ENCODE peak calls at places on chromosomes 5 and 9, in seven cellular contexts. T is endothelial cell, X is hepatocyte, W is AG04449, U is fibroblast of lung, I is mesothelial cell of epicardium, Z is neural crest cell. G is an unnamed sample.

GRCh38 chr9:86839522-86839921 is 107.8 kb downstream of the GAS1 start:
- DNase-seq in U (no peak), Z (no peak), W (no peak), X (no peak), T (no peak), I (no peak), G (no peak)

GRCh38 chr5:1751864-1752822 is 47.5 kb downstream of the MRPL36 start:
- DNase-seq in I (no peak), T (no peak), W (no peak), X (no peak), Z (no peak), U (no peak), G (no peak)

GRCh38 chr9:133973791-133974630 is 18.1 kb downstream of the VAV2 start:
- DNase-seq in W (no peak), T (no peak), I (no peak), U (no peak), X (peak; percentile 84), Z (no peak), G (peak; percentile 16)

GRCh38 chr5:135356522-135357318 is 42.3 kb downstream of the MACROH2A1 start:
- DNase-seq in X (peak; percentile 61), W (no peak), T (no peak), U (peak; percentile 89), I (no peak), Z (no peak), G (no peak)

GRCh38 chr9:120394058-120394669 is 185.8 kb downstream of the CDK5RAP2 start:
- DNase-seq in U (peak; percentile 97), X (no peak), T (no peak), I (no peak), Z (no peak), W (peak; percentile 82), G (no peak)

GRCh38 chr9:33164138-33164809 is 2.9 kb downstream of the B4GALT1 start:
- DNase-seq in U (no peak), I (peak; percentile 29), T (no peak), W (no peak), X (no peak), Z (no peak), G (no peak)

GRCh38 chr9:96721731-96722429 is 56.0 kb downstream of the ZNF510 start:
- DNase-seq in I (no peak), W (no peak), Z (no peak), T (no peak), U (no peak), X (no peak), G (no peak)

GRCh38 chr5:175748650-175749049 is 90.8 kb downstream of the HRH2 start:
- DNase-seq in T (no peak), W (no peak), X (no peak), I (no peak), U (no peak), Z (no peak), G (no peak)

GRCh38 chr5:144072518-144072927 is 97.9 kb downstream of the YIPF5 start:
- DNase-seq in W (peak; percentile 63), Z (no peak), U (peak; percentile 29), I (no peak), X (no peak), T (no peak), G (no peak)

GRCh38 chr9:99820330-99821186 is 1.1 kb upstream of the NR4A3 start:
- DNase-seq in Z (no peak), W (peak; percentile 40), U (peak; percentile 95), T (no peak), X (peak; percentile 73), I (no peak), G (no peak)

GRCh38 chr9:2132484-2133082 is 117.4 kb downstream of the SMARCA2 start:
- DNase-seq in U (peak; percentile 72), W (no peak), I (no peak), Z (no peak), T (no peak), X (peak; percentile 23), G (no peak)
- TF ChIP-seq CTCF in U (peak; percentile 74), W (peak; percentile 49), I (peak; percentile 69), Z (peak; percentile 90), T (peak; percentile 75), X (peak; percentile 85), G (peak; percentile 34)

GRCh38 chr5:64682608-64683007 is 7.7 kb upstream of the SHISAL2B start:
- DNase-seq in W (no peak), U (no peak), I (no peak), T (no peak), Z (no peak), X (no peak), G (no peak)

GRCh38 chr5:64678400-64678799 is 11.9 kb upstream of the SHISAL2B start:
- DNase-seq in W (no peak), I (no peak), T (no peak), X (no peak), U (no peak), Z (no peak), G (no peak)

GRCh38 chr5:64680289-64680688 is 10.0 kb upstream of the SHISAL2B start:
- DNase-seq in I (no peak), W (no peak), U (no peak), T (peak; percentile 26), Z (no peak), X (peak; percentile 17), G (no peak)
- TF ChIP-seq CTCF in I (no peak), W (no peak), U (peak; percentile 22), T (no peak), Z (no peak), X (peak; percentile 16), G (no peak)

GRCh38 chr9:130692365-130692764 is 1.2 kb upstream of the EXOSC2 start:
- DNase-seq in U (no peak), W (no peak), T (peak; percentile 93), X (peak; percentile 85), Z (peak; percentile 76), I (peak; percentile 80), G (no peak)
- TF ChIP-seq CTCF in U (no peak), W (no peak), T (peak; percentile 50), X (peak; percentile 50), Z (peak; percentile 68), I (peak; percentile 48), G (no peak)

DNA sequence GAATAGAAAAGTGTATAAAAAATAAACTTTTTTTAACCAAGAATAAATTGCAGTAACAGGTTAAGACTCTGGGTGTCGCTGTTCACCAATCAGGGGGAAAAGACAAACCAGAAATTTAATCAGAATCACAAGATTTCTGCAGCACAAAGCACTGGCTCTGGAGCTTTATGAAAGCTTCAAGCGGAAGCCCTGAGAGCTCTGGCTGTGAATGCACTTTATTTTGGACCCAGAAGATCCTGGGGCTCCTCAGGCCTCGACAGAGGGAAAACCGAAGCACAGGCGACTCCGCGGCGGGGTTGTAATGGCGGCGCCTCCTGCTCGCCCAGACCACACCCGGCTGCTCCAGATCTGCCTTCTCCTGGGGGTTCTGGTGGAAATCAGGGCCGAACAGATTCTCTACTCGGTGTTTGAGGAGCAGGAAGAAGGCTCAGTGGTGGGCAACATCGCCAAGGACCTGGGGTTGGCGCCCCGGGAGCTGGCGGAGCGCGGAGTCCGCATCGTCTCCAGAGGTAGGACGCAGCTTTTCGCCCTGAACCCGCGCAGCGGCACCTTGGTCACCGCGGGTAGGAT is at the start of gene PCDHGA4:
- DNase-seq in W (no peak), U (peak; percentile 37), I (no peak), T (no peak), X (no peak), Z (no peak), G (no peak)
- TF ChIP-seq CTCF in W (peak; percentile 2), U (peak; percentile 50), I (peak; percentile 63), T (peak; percentile 60), X (no peak), Z (peak; percentile 34), G (no peak)

GRCh38 chr9:117076571-117077300 is 338.1 kb downstream of the ASTN2 start:
- DNase-seq in T (no peak), U (no peak), Z (no peak), W (no peak), I (no peak), X (no peak), G (no peak)
- TF ChIP-seq CTCF in T (no peak), U (no peak), Z (no peak), W (no peak), I (no peak), X (no peak), G (no peak)

DNA sequence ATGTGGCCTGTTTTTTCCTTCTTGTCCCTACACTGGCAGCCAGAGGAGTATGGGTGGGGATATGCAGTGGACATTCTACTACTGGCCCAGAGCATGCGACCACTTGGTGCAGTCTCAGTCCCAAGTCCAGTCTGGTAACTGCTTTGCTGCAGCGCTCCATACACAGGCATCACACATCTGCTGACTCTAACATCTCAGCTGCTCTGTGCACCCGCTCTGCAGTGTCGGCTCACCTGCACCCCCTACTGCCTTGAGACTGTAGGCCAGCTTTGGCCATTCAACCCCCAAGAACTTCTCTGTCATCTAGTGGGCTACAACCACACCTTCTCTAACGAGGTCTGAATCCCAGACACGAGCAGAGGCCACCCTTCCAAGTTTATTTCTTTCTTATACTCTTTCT is 46.4 kb upstream of the SLCO6A1 start:
- DNase-seq in U (no peak), I (no peak), T (peak; percentile 64), Z (no peak), W (no peak), X (peak; percentile 67), G (peak; percentile 54)
- TF ChIP-seq CTCF in U (peak; percentile 32), I (no peak), T (peak; percentile 53), Z (peak; percentile 46), W (peak; percentile 15), X (peak; percentile 35), G (peak; percentile 53)

GRCh38 chr5:42719034-42719433 is 37.6 kb upstream of the CCDC152 start:
- DNase-seq in I (no peak), T (no peak), Z (no peak), U (no peak), W (no peak), X (no peak), G (no peak)

GRCh38 chr5:42715791-42716190 is 40.8 kb upstream of the CCDC152 start:
- DNase-seq in X (no peak), W (no peak), Z (no peak), T (no peak), I (no peak), U (peak; percentile 18), G (no peak)

GRCh38 chr5:42721484-42721883 is 35.1 kb upstream of the CCDC152 start:
- DNase-seq in U (no peak), Z (no peak), I (no peak), X (no peak), W (no peak), T (no peak), G (no peak)

GRCh38 chr5:42718591-42718990 is 38.0 kb upstream of the CCDC152 start:
- DNase-seq in Z (no peak), T (no peak), X (no peak), I (no peak), U (no peak), W (no peak), G (no peak)

GRCh38 chr5:42720242-42720641 is 36.4 kb upstream of the CCDC152 start:
- DNase-seq in U (no peak), T (no peak), I (no peak), W (no peak), Z (no peak), X (no peak), G (no peak)
- TF ChIP-seq CTCF in U (no peak), T (no peak), I (no peak), W (no peak), Z (no peak), X (no peak), G (no peak)